ENCODE peak calls at places on chromosomes 4 and X, in seven cellular contexts. B is GM23338, V is RWPE2, U is cardiac muscle cell, J is AG04449, X is fibroblast of mammary gland, Q is left lung. C is an unnamed sample.

GRCh38 chr4:140935259-140935658 is 179.1 kb upstream of the TBC1D9 start:
- DNase-seq in B (no peak), V (no peak), U (no peak), J (no peak), X (peak), Q (no peak), C (no peak)

GRCh38 chrX:31847773-31848172 is 775.9 kb upstream of the FTHL17 start:
- DNase-seq in B (no peak), V (no peak), U (no peak), J (no peak), X (no peak), Q (no peak), C (no peak)

GRCh38 chr4:159764343-159764952 is 661.6 kb downstream of the RAPGEF2 start:
- DNase-seq in B (peak), V (no peak), U (peak), J (no peak), X (peak), Q (no peak), C (peak)

GRCh38 chrX:22800360-22800759 is 199.4 kb upstream of the DDX53 start:
- DNase-seq in B (peak), V (no peak), U (peak), J (peak), X (peak), Q (no peak), C (peak)

GRCh38 chrX:65601126-65601525 is 66.3 kb upstream of the MSN start:
- DNase-seq in B (no peak), V (no peak), U (no peak), J (no peak), X (no peak), Q (no peak), C (no peak)

GRCh38 chr4:81454498-81454897 is 17.2 kb downstream of the RASGEF1B start:
- DNase-seq in B (no peak), V (no peak), U (no peak), J (no peak), X (no peak), Q (no peak), C (peak)

GRCh38 chr4:144646523-144647094 is 653 bp downstream of the HHIP start:
- DNase-seq in B (peak), V (no peak), U (peak), J (no peak), X (no peak), Q (peak), C (no peak)

GRCh38 chr4:113869743-113870375 is 108.3 kb upstream of the CAMK2D start:
- DNase-seq in B (no peak), V (no peak), U (no peak), J (no peak), X (peak), Q (no peak), C (peak)

GRCh38 chr4:156638925-156639605 is 332.5 kb downstream of the PDGFC start:
- DNase-seq in B (no peak), V (no peak), U (peak), J (no peak), X (peak), Q (no peak), C (peak)

GRCh38 chr4:60805500-60806313 is 394.4 kb upstream of the ADGRL3 start:
- DNase-seq in B (peak), V (no peak), U (peak), J (no peak), X (peak), Q (no peak), C (peak)

GRCh38 chr4:79184461-79184860 is 141.4 kb downstream of the NAA11 start:
- DNase-seq in B (peak), V (no peak), U (no peak), J (no peak), X (no peak), Q (no peak), C (no peak)

GRCh38 chrX:18390941-18391538 is 34.4 kb upstream of the CDKL5 start:
- DNase-seq in B (peak), V (no peak), U (peak), J (no peak), X (peak), Q (no peak), C (peak)

GRCh38 chr4:86594559-86595425 is 677 bp downstream of the PTPN13 start:
- DNase-seq in B (peak), V (no peak), U (peak), J (peak), X (peak), Q (peak), C (peak)
- TF ChIP-seq CTCF in B (peak), V (no peak), U (peak), J (peak), X (peak), Q (no peak), C (peak)

GRCh38 chr4:132488555-132488954 is 660.5 kb upstream of the PCDH10 start:
- DNase-seq in B (no peak), V (no peak), U (no peak), J (no peak), X (no peak), Q (no peak), C (no peak)

GRCh38 chr4:132498215-132498614 is 650.9 kb upstream of the PCDH10 start:
- DNase-seq in B (no peak), V (no peak), U (no peak), J (no peak), X (no peak), Q (no peak), C (no peak)

DNA sequence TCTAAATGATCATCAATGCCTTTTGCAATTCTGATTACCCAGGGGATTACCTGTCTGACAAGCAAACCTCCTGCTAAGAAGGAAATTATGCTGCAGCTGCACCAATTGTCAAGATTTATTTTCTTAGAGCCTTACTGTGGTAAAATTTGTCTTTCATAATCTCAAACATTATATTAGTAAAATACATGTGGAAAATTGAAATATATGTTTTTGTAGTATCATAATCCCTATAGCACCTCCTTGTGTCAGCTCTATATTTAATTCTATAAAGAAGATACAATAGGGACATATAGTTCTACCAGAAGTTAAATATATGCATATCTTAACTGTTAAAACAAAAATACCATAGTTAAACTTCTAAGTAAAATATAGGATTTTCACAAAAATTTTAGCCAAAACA is 655.6 kb upstream of the PCDH10 start:
- DNase-seq in B (no peak), V (no peak), U (no peak), J (no peak), X (no peak), Q (no peak), C (no peak)
- TF ChIP-seq CTCF in B (no peak), V (peak), U (no peak), J (no peak), X (no peak), Q (no peak), C (no peak)

DNA sequence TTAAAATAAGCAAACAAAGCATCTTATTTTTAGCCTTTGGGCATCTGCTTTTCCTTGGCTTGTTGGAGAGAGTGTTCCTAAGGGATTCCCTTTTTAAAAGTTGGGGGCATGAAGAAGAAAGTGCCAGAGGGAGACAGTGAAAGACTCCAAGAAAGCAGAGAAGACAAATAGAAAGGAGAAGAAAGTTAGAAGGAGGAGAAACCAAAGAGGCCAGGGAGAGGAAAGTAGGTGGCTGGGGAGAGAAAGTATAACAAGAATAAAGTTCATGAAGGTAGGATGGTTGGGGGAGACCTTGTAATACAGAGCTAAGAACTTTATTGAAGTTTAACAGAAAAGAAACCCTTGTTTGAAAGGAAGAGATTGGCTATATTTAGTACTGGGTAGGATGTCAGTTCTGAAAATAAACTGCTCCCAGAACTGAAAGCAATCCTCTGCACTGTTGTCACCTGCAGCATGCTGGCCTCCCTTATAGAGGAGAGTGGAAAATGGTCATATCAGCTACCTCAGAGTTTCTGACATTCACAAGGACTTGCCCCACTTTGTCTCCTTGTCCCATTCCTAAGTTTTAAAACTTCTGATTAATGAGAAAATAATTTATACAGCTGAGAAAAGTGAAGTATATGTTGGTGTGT is 125.3 kb upstream of the VAMP7 start:
- DNase-seq in B (no peak), V (no peak), U (no peak), J (no peak), X (no peak), Q (no peak), C (no peak)
- TF ChIP-seq CTCF in B (no peak), V (no peak), U (no peak), J (no peak), X (no peak), Q (no peak), C (no peak)

GRCh38 chr4:5478116-5478515 is 230.2 kb downstream of the EVC2 start:
- DNase-seq in B (peak), V (no peak), U (no peak), J (no peak), X (no peak), Q (no peak), C (no peak)
- TF ChIP-seq CTCF in B (no peak), V (no peak), U (no peak), J (no peak), X (no peak), Q (no peak), C (no peak)

DNA sequence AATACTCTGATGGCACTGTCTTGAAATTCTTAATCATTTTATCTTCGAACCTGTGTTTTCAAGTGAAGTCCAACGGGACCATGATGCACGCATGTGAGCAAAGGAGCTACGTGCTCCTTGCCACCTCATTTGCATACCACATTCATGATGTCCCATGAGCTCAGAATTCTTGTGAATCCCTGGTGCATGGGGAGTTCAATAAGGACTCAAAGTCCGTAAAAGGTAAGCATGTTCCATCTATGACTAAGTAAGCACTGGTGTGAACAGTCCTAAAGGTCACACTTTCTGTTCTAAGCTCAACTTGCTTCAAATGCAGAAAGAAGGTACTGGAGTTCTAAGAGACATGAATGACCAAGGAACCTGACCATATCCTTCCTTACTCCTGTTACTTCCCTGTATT is 13.1 kb upstream of the GPM6B start:
- DNase-seq in B (no peak), V (no peak), U (no peak), J (no peak), X (no peak), Q (no peak), C (no peak)
- TF ChIP-seq CTCF in B (no peak), V (no peak), U (no peak), J (no peak), X (no peak), Q (no peak), C (no peak)

GRCh38 chrX:53316121-53316859 is 34.9 kb upstream of the IQSEC2 start:
- DNase-seq in B (no peak), V (no peak), U (no peak), J (no peak), X (no peak), Q (no peak), C (no peak)

GRCh38 chrX:53316860-53317237 is 35.5 kb upstream of the IQSEC2 start:
- DNase-seq in B (no peak), V (no peak), U (no peak), J (no peak), X (no peak), Q (no peak), C (no peak)

GRCh38 chrX:53313746-53314105 is 32.3 kb upstream of the IQSEC2 start:
- DNase-seq in B (no peak), V (no peak), U (no peak), J (no peak), X (no peak), Q (no peak), C (no peak)

GRCh38 chrX:53309837-53310236 is 28.5 kb upstream of the IQSEC2 start:
- DNase-seq in B (no peak), V (no peak), U (no peak), J (no peak), X (no peak), Q (no peak), C (no peak)

DNA sequence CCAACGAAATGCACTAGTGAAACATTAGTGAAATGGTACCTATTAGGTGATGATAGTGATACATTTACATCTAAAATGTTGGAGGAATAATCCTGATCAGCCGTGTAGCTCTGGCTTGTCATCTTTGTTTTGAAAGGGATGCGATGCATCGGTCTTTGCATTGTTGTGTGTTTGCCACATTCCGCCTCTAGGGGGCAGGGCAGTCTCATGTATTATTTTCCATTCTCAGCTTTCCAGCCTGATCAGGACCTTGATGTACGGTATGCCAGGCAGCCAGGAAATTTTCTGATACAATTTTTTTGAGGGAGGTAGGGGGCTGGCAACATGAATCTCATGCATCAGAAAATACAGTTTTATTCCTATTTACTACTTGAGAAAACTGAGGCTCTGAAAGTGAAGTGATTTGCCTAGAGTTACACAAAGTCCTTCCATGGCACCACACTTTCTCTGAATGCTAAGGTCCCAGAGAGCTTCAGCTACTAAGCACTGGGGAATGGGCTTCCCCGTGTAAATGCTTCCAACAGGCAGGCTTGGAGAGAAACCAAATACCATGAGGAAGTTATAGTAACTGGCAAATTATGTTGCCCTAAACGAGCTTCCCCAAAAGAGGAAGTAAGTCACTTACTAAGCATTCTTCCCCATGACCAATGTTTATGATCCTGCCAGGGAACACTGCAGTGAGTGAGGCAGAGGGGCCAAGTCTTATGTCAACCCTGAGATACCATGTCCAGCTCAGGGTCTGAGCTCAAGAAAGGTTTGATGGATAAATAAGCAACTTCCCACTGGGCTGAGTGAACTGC is 31.8 kb upstream of the IQSEC2 start:
- DNase-seq in B (peak), V (no peak), U (peak), J (peak), X (peak), Q (no peak), C (peak)
- TF ChIP-seq CTCF in B (peak), V (peak), U (peak), J (peak), X (peak), Q (peak), C (peak)

DNA sequence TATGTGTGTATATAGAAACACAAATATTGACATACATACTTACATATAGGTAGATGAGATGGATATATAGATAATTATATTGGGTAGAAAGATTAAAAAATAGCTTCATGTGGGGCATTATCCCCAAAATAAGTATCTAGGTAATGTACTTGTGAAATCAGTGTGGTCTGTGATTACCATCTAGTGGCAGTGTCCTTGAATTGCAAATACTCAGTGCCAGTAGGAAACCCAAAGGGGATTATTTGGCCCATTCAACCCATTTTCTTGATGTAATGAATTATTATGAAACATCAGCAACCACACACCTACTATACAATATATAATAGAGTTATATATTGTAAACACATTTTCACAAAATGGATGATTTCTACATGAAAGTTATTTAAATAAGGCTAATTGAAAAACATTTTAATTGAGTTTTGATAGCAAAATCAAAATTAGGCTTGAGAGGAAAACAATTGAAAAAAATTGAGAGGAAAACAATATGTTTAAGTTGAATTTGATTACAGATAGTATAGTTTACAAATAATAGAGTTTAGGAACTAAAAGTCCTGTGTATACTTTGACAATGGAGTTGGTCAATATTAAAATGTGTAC is 389.4 kb downstream of the GALNTL6 start:
- DNase-seq in B (peak), V (no peak), U (peak), J (no peak), X (peak), Q (no peak), C (peak)
- TF ChIP-seq CTCF in B (peak), V (peak), U (peak), J (peak), X (peak), Q (no peak), C (peak)

GRCh38 chr4:69038582-69038981 is 57.7 kb upstream of the UGT2B7 start:
- DNase-seq in B (no peak), V (no peak), U (no peak), J (no peak), X (peak), Q (no peak), C (peak)
- TF ChIP-seq CTCF in B (no peak), V (no peak), U (no peak), J (no peak), X (no peak), Q (no peak), C (no peak)

GRCh38 chrX:12894074-12894691 is 12.2 kb upstream of the TLR8 start:
- DNase-seq in B (peak), V (no peak), U (peak), J (no peak), X (peak), Q (no peak), C (no peak)
- TF ChIP-seq CTCF in B (peak), V (peak), U (peak), J (peak), X (peak), Q (peak), C (peak)